ENCODE peak calls at places on chromosomes 1 and 21, in ten cellular contexts. Z is lung microvascular endothelial cell; D is activated CD4-positive, alpha-beta T cell treated with anti-CD3 and anti-CD28 coated beads, Interleukin-2, amount 10 ng/mL, durations not matched to agents 7 days and 5 days; T is amygdala; U is RWPE1; R is caudate nucleus; I is Calu3; C is fibroblast of mammary gland; J is naive B cell; B is GM23248. K is an unnamed sample.

GRCh38 chr1:38941093-38941492 is 537 bp downstream of the RHBDL2 start:
- DNase-seq in Z (peak), D (no peak), T (no peak), U (no peak), R (peak), I (peak), C (no peak), J (no peak), B (no peak), K (no peak)

GRCh38 chr1:33410091-33410701 is 20.7 kb downstream of the PHC2 start:
- DNase-seq in Z (peak), D (no peak), T (no peak), U (no peak), R (no peak), I (no peak), C (peak), J (no peak), B (peak), K (no peak)

GRCh38 chr21:23534833-23535232 is 2072.4 kb downstream of the MRPL39 start:
- DNase-seq in Z (no peak), D (no peak), T (no peak), U (no peak), R (no peak), I (no peak), C (no peak), J (no peak), B (no peak), K (no peak)

GRCh38 chr1:117059334-117059677 is 820 bp upstream of the TTF2 start:
- DNase-seq in Z (peak), D (peak), T (no peak), U (peak), R (no peak), I (peak), C (no peak), J (peak), B (no peak), K (peak)

GRCh38 chr1:218880484-218881060 is 293.1 kb upstream of the LYPLAL1 start:
- DNase-seq in Z (no peak), D (no peak), T (no peak), U (no peak), R (no peak), I (no peak), C (no peak), J (no peak), B (no peak), K (no peak)

GRCh38 chr1:48760889-48761288 is 15.8 kb downstream of the BEND5 start:
- DNase-seq in Z (no peak), D (no peak), T (no peak), U (no peak), R (no peak), I (no peak), C (peak), J (no peak), B (peak), K (no peak)

GRCh38 chr1:234525156-234525774 is 46.3 kb upstream of the TARBP1 start:
- DNase-seq in Z (no peak), D (no peak), T (no peak), U (no peak), R (no peak), I (no peak), C (no peak), J (no peak), B (no peak), K (no peak)

GRCh38 chr1:70486676-70487470 is 75.8 kb downstream of the CTH start:
- DNase-seq in Z (no peak), D (no peak), T (no peak), U (peak), R (no peak), I (no peak), C (peak), J (no peak), B (peak), K (no peak)

GRCh38 chr1:104855550-104855949 is 1105.9 kb downstream of the AMY1C start:
- DNase-seq in Z (no peak), D (no peak), T (no peak), U (no peak), R (no peak), I (no peak), C (no peak), J (no peak), B (no peak), K (no peak)